ENCODE peak calls at places on chromosomes 4 and X, in nine cellular contexts. G is body of pancreas, X is psoas muscle, E is fibroblast of pulmonary artery, U is heart right ventricle, Z is epithelial cell of esophagus, T is OCI-LY7, V is breast epithelium, M is BJ. H is an unnamed sample.

GRCh38 chr4:7886250-7886973 is 53.2 kb downstream of the AFAP1 start:
- DNase-seq in E (no peak), Z (no peak), T (no peak), V (no peak), M (no peak), G (no peak), X (no peak), U (no peak), H (no peak)

GRCh38 chrX:20594985-20595384 is 328.3 kb upstream of the RPS6KA3 start:
- DNase-seq in U (no peak), T (no peak), E (peak), G (no peak), V (no peak), M (no peak), Z (peak), X (no peak), H (no peak)

GRCh38 chr4:4818440-4819212 is 40.8 kb upstream of the MSX1 start:
- DNase-seq in U (no peak), G (no peak), Z (no peak), V (no peak), M (no peak), E (no peak), T (no peak), X (no peak), H (no peak)

GRCh38 chrX:151505796-151506195 is 57.7 kb upstream of the PASD1 start:
- DNase-seq in G (no peak), E (no peak), Z (peak), M (no peak), U (no peak), X (no peak), T (peak), V (no peak), H (no peak)

GRCh38 chrX:124217289-124218251 is 114.9 kb upstream of the TEX13D start:
- DNase-seq in X (no peak), Z (peak), G (no peak), U (no peak), E (peak), M (no peak), V (no peak), T (peak), H (no peak)

GRCh38 chrX:150200820-150201287 is 162.3 kb upstream of the MAMLD1 start:
- DNase-seq in V (peak), T (no peak), G (peak), Z (peak), M (peak), E (peak), U (no peak), X (peak), H (no peak)

GRCh38 chrX:3548743-3549441 is 164.6 kb downstream of the PRKX start:
- DNase-seq in G (peak), V (no peak), X (no peak), M (no peak), E (peak), T (peak), Z (peak), U (peak), H (no peak)

GRCh38 chr4:6681191-6681590 is 12.5 kb upstream of the S100P start:
- DNase-seq in V (no peak), G (no peak), U (no peak), X (no peak), E (no peak), Z (no peak), T (no peak), M (no peak), H (no peak)

GRCh38 chrX:38879631-38880220 is 78.5 kb downstream of the MID1IP1 start:
- DNase-seq in E (no peak), G (peak), T (peak), V (no peak), X (peak), Z (peak), M (no peak), U (peak), H (no peak)

GRCh38 chr4:87227704-87228560 is 7.5 kb upstream of the KLHL8 start:
- DNase-seq in G (no peak), V (no peak), X (no peak), M (no peak), U (no peak), Z (peak), T (no peak), E (no peak), H (no peak)

GRCh38 chrX:110987292-110987691 is 108.7 kb upstream of the PAK3 start:
- DNase-seq in T (no peak), E (no peak), G (no peak), V (no peak), X (no peak), U (no peak), Z (no peak), M (no peak), H (no peak)
- TF ChIP-seq CTCF in T (no peak), E (peak), G (no peak), V (no peak), X (no peak), U (no peak), Z (no peak), M (no peak), H (no peak)

GRCh38 chr4:33390977-33391376 is 2670.8 kb downstream of the PCDH7 start:
- DNase-seq in V (no peak), T (no peak), M (no peak), E (no peak), G (no peak), U (no peak), Z (no peak), X (no peak), H (no peak)

GRCh38 chr4:33381806-33382205 is 2661.6 kb downstream of the PCDH7 start:
- DNase-seq in E (no peak), T (no peak), Z (peak), V (no peak), X (no peak), G (no peak), U (no peak), M (no peak), H (peak)

GRCh38 chr4:33386761-33387160 is 2666.6 kb downstream of the PCDH7 start:
- DNase-seq in V (no peak), X (no peak), Z (peak), M (no peak), E (peak), T (no peak), G (no peak), U (no peak), H (no peak)
- H3K4me3 ChIP-seq in V (no peak), X (no peak), Z (no peak), M (no peak), E (no peak), T (no peak), G (no peak), U (no peak), H (no peak)

DNA sequence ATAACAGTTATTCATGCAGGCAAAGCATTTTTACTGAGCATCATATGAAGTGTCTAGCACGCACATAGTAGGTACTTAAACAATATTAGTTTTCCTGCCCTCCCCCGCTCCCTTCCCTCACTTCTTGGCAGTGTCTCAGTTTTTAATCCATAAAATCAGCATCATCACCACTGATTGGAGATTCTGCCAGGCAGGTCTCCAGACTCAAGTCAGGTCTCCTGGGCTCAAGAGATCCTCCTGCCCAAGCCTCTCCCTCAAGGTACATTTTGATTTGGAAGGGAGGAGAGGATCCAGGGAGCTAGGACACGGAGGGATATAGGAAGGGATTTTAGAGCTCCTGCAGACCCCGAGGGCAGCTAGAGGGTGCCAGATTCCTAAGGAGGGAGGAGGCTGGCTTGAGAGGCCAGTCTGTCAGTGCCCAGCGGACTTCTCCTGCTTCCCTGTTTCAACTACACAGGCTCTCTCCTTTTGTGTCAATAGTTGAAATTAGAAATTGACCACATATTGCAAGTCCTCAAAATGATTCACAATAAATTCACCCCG is 4.4 kb upstream of the FAT1 start:
- DNase-seq in U (no peak), G (no peak), X (no peak), M (no peak), V (no peak), E (peak), T (no peak), Z (peak), H (no peak)
- TF ChIP-seq CTCF in U (no peak), G (no peak), X (no peak), M (peak), V (no peak), E (peak), T (no peak), Z (no peak), H (no peak)

DNA sequence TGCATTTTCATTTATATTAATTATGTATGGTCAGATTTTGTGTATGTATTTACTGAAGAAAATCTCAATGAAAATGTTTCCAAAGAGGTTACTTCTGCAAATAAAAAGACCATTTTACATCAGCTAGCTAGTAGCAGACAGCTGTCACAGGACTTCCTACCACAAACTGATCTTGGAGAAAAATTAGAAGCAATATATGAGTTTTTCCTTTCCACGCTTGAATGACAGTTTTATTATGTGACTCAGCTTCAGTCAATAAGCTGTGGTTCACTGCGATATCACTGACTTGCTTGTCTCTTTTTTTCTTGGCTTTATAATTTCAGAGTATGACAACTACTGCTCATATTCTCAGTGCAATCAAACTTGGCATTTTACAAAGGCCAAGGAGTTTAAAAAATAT is 787.4 kb upstream of the GALNTL6 start:
- DNase-seq in V (no peak), E (no peak), M (no peak), U (no peak), G (no peak), Z (peak), X (no peak), T (peak), H (no peak)
- H3K4me3 ChIP-seq in V (no peak), E (no peak), M (no peak), U (no peak), G (no peak), Z (no peak), X (no peak), T (no peak), H (no peak)

H was measured in left lung.